ENCODE peak calls at places on chromosomes 16 and 17, in nine cellular contexts. One of them, this sample, is unnamed.

GRCh38 chr16:75343311-75343710 is 90.0 kb downstream of the CFDP1 start:
- DNase-seq in epithelial cell of proximal tubule: no peak
- DNase-seq in endothelial cell: no peak
- DNase-seq in cardiac muscle cell: no peak
- DNase-seq in prostate gland: no peak
- DNase-seq in foreskin fibroblast: no peak
- DNase-seq in CD8-positive, alpha-beta T cell: no peak
- DNase-seq in brain microvascular endothelial cell: no peak
- DNase-seq in tibial nerve: no peak
- DNase-seq in this sample: no peak

GRCh38 chr16:77869997-77870813 is 81.8 kb downstream of the VAT1L start:
- DNase-seq in endothelial cell: no peak
- DNase-seq in brain microvascular endothelial cell: no peak
- DNase-seq in CD8-positive, alpha-beta T cell: no peak
- DNase-seq in cardiac muscle cell: peak
- DNase-seq in foreskin fibroblast: no peak
- DNase-seq in tibial nerve: no peak
- DNase-seq in epithelial cell of proximal tubule: no peak
- DNase-seq in prostate gland: peak
- DNase-seq in this sample: no peak

GRCh38 chr17:19531780-19532501 is 1.7 kb upstream of the SLC47A1 start:
- DNase-seq in epithelial cell of proximal tubule: no peak
- DNase-seq in brain microvascular endothelial cell: no peak
- DNase-seq in tibial nerve: no peak
- DNase-seq in foreskin fibroblast: no peak
- DNase-seq in prostate gland: no peak
- DNase-seq in cardiac muscle cell: no peak
- DNase-seq in CD8-positive, alpha-beta T cell: no peak
- DNase-seq in endothelial cell: no peak
- DNase-seq in this sample: no peak

GRCh38 chr17:66268247-66268927 is 34.0 kb upstream of the PRKCA start:
- DNase-seq in endothelial cell: no peak
- DNase-seq in foreskin fibroblast: peak
- DNase-seq in epithelial cell of proximal tubule: peak
- DNase-seq in cardiac muscle cell: no peak
- DNase-seq in tibial nerve: no peak
- DNase-seq in prostate gland: no peak
- DNase-seq in CD8-positive, alpha-beta T cell: no peak
- DNase-seq in brain microvascular endothelial cell: peak
- DNase-seq in this sample: no peak

GRCh38 chr17:64683791-64684190 is 21.7 kb upstream of the SMURF2 start:
- DNase-seq in endothelial cell: no peak
- DNase-seq in brain microvascular endothelial cell: peak
- DNase-seq in epithelial cell of proximal tubule: no peak
- DNase-seq in prostate gland: no peak
- DNase-seq in CD8-positive, alpha-beta T cell: no peak
- DNase-seq in foreskin fibroblast: no peak
- DNase-seq in tibial nerve: no peak
- DNase-seq in cardiac muscle cell: no peak
- DNase-seq in this sample: no peak

GRCh38 chr17:63783522-63783921 is 9.6 kb downstream of the DDX42 start:
- DNase-seq in epithelial cell of proximal tubule: no peak
- DNase-seq in foreskin fibroblast: no peak
- DNase-seq in prostate gland: no peak
- DNase-seq in cardiac muscle cell: no peak
- DNase-seq in endothelial cell: no peak
- DNase-seq in tibial nerve: no peak
- DNase-seq in CD8-positive, alpha-beta T cell: no peak
- DNase-seq in brain microvascular endothelial cell: no peak
- DNase-seq in this sample: no peak

GRCh38 chr17:78759203-78759968 is 22.7 kb downstream of the CYTH1 start:
- DNase-seq in CD8-positive, alpha-beta T cell: peak
- DNase-seq in cardiac muscle cell: no peak
- DNase-seq in epithelial cell of proximal tubule: no peak
- DNase-seq in brain microvascular endothelial cell: peak
- DNase-seq in foreskin fibroblast: no peak
- DNase-seq in prostate gland: peak
- DNase-seq in tibial nerve: no peak
- DNase-seq in endothelial cell: no peak
- DNase-seq in this sample: no peak

GRCh38 chr16:27511657-27512056 is 38.1 kb downstream of the GTF3C1 start:
- DNase-seq in cardiac muscle cell: no peak
- DNase-seq in endothelial cell: no peak
- DNase-seq in brain microvascular endothelial cell: no peak
- DNase-seq in tibial nerve: no peak
- DNase-seq in foreskin fibroblast: no peak
- DNase-seq in epithelial cell of proximal tubule: peak
- DNase-seq in prostate gland: no peak
- DNase-seq in CD8-positive, alpha-beta T cell: no peak
- DNase-seq in this sample: no peak

GRCh38 chr17:39139137-39139516 is 12.3 kb downstream of the PLXDC1 start:
- DNase-seq in epithelial cell of proximal tubule: no peak
- DNase-seq in CD8-positive, alpha-beta T cell: no peak
- DNase-seq in tibial nerve: no peak
- DNase-seq in endothelial cell: no peak
- DNase-seq in brain microvascular endothelial cell: peak
- DNase-seq in cardiac muscle cell: no peak
- DNase-seq in prostate gland: no peak
- DNase-seq in foreskin fibroblast: peak
- DNase-seq in this sample: no peak

GRCh38 chr16:85750021-85750826 is 672 bp downstream of the C16orf74 start:
- DNase-seq in endothelial cell: no peak
- DNase-seq in cardiac muscle cell: peak
- DNase-seq in epithelial cell of proximal tubule: no peak
- DNase-seq in brain microvascular endothelial cell: no peak
- DNase-seq in foreskin fibroblast: peak
- DNase-seq in tibial nerve: no peak
- DNase-seq in prostate gland: no peak
- DNase-seq in CD8-positive, alpha-beta T cell: peak
- DNase-seq in this sample: peak

GRCh38 chr17:72930031-72930430 is 162.5 kb downstream of the SLC39A11 start:
- DNase-seq in cardiac muscle cell: no peak
- DNase-seq in endothelial cell: no peak
- DNase-seq in prostate gland: no peak
- DNase-seq in tibial nerve: no peak
- DNase-seq in foreskin fibroblast: no peak
- DNase-seq in epithelial cell of proximal tubule: no peak
- DNase-seq in CD8-positive, alpha-beta T cell: no peak
- DNase-seq in brain microvascular endothelial cell: no peak
- DNase-seq in this sample: no peak
- TF ChIP-seq CTCF in cardiac muscle cell: no peak
- TF ChIP-seq CTCF in endothelial cell: no peak
- TF ChIP-seq CTCF in prostate gland: no peak
- TF ChIP-seq CTCF in tibial nerve: no peak
- TF ChIP-seq CTCF in foreskin fibroblast: no peak
- TF ChIP-seq CTCF in epithelial cell of proximal tubule: no peak
- TF ChIP-seq CTCF in CD8-positive, alpha-beta T cell: no peak
- TF ChIP-seq CTCF in brain microvascular endothelial cell: no peak
- TF ChIP-seq CTCF in this sample: no peak

GRCh38 chr16:15052747-15053476 is 3.0 kb downstream of the NTAN1 start:
- DNase-seq in brain microvascular endothelial cell: no peak
- DNase-seq in cardiac muscle cell: no peak
- DNase-seq in epithelial cell of proximal tubule: no peak
- DNase-seq in tibial nerve: no peak
- DNase-seq in prostate gland: no peak
- DNase-seq in endothelial cell: no peak
- DNase-seq in foreskin fibroblast: no peak
- DNase-seq in CD8-positive, alpha-beta T cell: no peak
- DNase-seq in this sample: no peak

GRCh38 chr16:15057755-15058417 is 2.0 kb upstream of the NTAN1 start:
- DNase-seq in CD8-positive, alpha-beta T cell: no peak
- DNase-seq in epithelial cell of proximal tubule: no peak
- DNase-seq in tibial nerve: no peak
- DNase-seq in foreskin fibroblast: no peak
- DNase-seq in brain microvascular endothelial cell: no peak
- DNase-seq in cardiac muscle cell: no peak
- DNase-seq in endothelial cell: no peak
- DNase-seq in prostate gland: no peak
- DNase-seq in this sample: no peak

GRCh38 chr16:15053904-15054303 is 2.0 kb downstream of the NTAN1 start:
- DNase-seq in CD8-positive, alpha-beta T cell: no peak
- DNase-seq in endothelial cell: no peak
- DNase-seq in brain microvascular endothelial cell: no peak
- DNase-seq in tibial nerve: no peak
- DNase-seq in foreskin fibroblast: no peak
- DNase-seq in cardiac muscle cell: no peak
- DNase-seq in epithelial cell of proximal tubule: no peak
- DNase-seq in prostate gland: no peak
- DNase-seq in this sample: no peak

GRCh38 chr16:15054357-15055140 is 1.3 kb downstream of the NTAN1 start:
- DNase-seq in CD8-positive, alpha-beta T cell: no peak
- DNase-seq in prostate gland: no peak
- DNase-seq in epithelial cell of proximal tubule: no peak
- DNase-seq in brain microvascular endothelial cell: no peak
- DNase-seq in endothelial cell: no peak
- DNase-seq in foreskin fibroblast: no peak
- DNase-seq in tibial nerve: no peak
- DNase-seq in cardiac muscle cell: no peak
- DNase-seq in this sample: no peak

DNA sequence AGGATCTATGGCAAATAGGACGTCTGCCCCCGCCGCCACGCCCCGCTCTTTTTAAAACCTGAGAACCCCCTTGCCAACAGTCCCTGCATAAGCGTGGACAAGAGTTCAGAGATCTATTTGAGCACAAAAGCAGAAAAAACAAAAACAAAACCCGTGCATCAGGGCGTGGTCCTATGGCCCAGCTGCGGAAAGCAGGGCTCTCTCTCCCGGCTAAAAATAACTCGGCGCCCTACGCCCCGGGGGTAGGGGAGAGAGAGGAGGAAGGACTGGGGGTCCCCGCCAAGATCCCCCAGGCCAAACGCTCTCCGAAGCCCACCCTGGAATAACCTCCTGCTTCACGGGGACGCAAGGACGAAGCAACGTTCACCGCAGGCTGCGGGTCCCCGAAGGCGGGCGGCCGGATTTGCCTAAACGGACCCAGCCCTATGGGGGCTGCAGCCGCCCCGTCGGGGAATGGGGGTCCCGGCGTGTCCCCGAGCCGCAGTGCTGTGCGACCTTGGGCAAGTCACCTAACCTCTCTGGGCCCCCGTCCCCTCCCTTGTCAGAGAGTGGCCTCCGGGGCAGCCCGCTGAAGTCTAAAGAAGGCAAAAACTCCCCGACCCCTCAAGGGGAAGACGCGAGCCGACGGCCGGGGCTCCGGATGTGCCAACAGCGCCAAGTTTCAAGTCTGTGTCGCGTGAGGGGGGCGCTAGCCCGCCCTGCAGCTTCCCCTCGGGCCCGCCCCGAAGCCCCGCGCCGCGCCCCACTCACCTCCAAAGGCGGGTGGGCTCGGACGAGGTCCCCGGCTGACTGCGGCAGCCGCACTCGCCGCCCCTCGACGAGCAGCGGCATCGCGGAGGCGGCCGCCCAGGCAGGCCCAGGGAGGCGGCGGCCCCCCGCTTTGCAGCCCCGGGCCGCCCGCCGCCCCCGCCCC is 477 bp downstream of the NTAN1 start:
- DNase-seq in tibial nerve: no peak
- DNase-seq in prostate gland: no peak
- DNase-seq in endothelial cell: no peak
- DNase-seq in cardiac muscle cell: no peak
- DNase-seq in brain microvascular endothelial cell: no peak
- DNase-seq in epithelial cell of proximal tubule: no peak
- DNase-seq in CD8-positive, alpha-beta T cell: peak
- DNase-seq in foreskin fibroblast: no peak
- DNase-seq in this sample: no peak
- TF ChIP-seq CTCF in tibial nerve: no peak
- TF ChIP-seq CTCF in prostate gland: no peak
- TF ChIP-seq CTCF in endothelial cell: no peak
- TF ChIP-seq CTCF in cardiac muscle cell: no peak
- TF ChIP-seq CTCF in brain microvascular endothelial cell: no peak
- TF ChIP-seq CTCF in epithelial cell of proximal tubule: peak
- TF ChIP-seq CTCF in CD8-positive, alpha-beta T cell: peak
- TF ChIP-seq CTCF in foreskin fibroblast: no peak
- TF ChIP-seq CTCF in this sample: peak

DNA sequence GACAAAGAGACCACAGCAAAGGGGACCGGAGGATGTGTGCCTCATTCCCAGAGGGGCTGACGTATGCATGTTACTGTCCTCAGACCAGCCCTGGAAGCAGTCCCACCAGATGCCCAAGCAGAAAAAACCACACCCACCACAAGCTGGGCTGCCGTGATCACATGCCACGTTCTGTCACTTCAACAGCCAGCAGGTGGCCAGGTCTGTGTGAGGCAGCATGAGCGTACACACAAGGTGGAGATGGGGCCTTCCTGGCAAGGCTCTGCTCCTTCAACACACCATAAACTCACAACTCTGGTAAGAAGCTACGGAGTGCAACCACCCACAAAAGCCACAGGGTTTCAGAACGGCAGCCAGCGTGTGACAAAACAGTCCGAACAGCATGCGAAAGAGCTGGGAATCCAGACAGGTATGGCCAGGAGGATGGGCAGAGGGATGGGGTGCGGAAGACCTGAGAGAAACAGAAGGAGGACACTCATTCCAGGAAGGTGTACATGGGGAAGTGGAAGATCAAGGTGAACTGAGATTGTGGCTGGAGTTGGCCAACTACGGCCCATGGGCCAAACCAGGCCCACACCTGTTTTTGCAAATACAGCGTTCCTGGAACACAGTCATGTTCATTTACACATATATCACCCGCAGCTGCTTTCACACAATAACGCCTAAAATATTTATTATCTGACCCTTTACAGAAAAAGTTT is 27.9 kb downstream of the MBTPS1 start:
- DNase-seq in foreskin fibroblast: no peak
- DNase-seq in brain microvascular endothelial cell: no peak
- DNase-seq in tibial nerve: no peak
- DNase-seq in CD8-positive, alpha-beta T cell: peak
- DNase-seq in endothelial cell: no peak
- DNase-seq in cardiac muscle cell: no peak
- DNase-seq in epithelial cell of proximal tubule: no peak
- DNase-seq in prostate gland: no peak
- DNase-seq in this sample: peak
- TF ChIP-seq CTCF in foreskin fibroblast: no peak
- TF ChIP-seq CTCF in brain microvascular endothelial cell: no peak
- TF ChIP-seq CTCF in tibial nerve: no peak
- TF ChIP-seq CTCF in CD8-positive, alpha-beta T cell: peak
- TF ChIP-seq CTCF in endothelial cell: no peak
- TF ChIP-seq CTCF in cardiac muscle cell: no peak
- TF ChIP-seq CTCF in epithelial cell of proximal tubule: peak
- TF ChIP-seq CTCF in prostate gland: peak
- TF ChIP-seq CTCF in this sample: peak

DNA sequence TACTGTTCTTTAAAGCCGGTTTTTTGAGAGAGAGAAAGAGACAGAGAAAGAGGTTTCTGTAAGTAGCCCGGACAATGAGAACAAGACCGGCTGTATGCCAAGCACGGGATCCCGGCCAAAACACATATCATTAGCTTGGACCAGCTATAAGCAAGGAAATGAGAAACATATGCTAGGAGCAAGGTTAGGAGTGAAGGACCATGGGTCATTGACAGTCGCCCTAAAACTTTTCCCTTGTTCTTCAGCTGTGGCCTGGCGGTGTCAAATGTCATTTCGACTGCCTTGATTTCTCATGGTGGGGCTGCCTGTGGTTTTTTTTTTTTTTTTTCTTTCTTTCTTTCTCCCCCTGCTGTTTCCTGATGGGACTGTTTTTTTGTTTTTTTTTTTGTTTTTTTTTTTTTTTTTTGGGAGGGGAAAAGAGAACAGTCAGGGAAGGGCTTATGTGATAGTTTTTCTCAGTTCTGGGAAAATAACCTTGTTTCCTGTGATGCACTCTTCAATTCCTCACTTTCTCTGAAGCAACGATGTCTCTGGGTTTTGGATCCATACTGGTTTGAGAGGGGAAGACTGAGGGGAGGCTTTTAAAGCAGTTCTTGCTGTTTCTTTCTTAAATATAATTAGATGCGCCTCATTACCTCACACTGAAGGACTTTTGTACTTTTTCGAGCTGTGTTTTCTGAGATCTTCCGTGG is 124.8 kb upstream of the ZFHX3 start:
- DNase-seq in epithelial cell of proximal tubule: no peak
- DNase-seq in foreskin fibroblast: peak
- DNase-seq in endothelial cell: no peak
- DNase-seq in prostate gland: peak
- DNase-seq in tibial nerve: peak
- DNase-seq in cardiac muscle cell: peak
- DNase-seq in CD8-positive, alpha-beta T cell: no peak
- DNase-seq in brain microvascular endothelial cell: peak
- DNase-seq in this sample: no peak
- TF ChIP-seq CTCF in epithelial cell of proximal tubule: peak
- TF ChIP-seq CTCF in foreskin fibroblast: peak
- TF ChIP-seq CTCF in endothelial cell: peak
- TF ChIP-seq CTCF in prostate gland: peak
- TF ChIP-seq CTCF in tibial nerve: no peak
- TF ChIP-seq CTCF in cardiac muscle cell: peak
- TF ChIP-seq CTCF in CD8-positive, alpha-beta T cell: no peak
- TF ChIP-seq CTCF in brain microvascular endothelial cell: peak
- TF ChIP-seq CTCF in this sample: no peak

This sample was measured in GM10248.